ENCODE peak calls at places on chromosome 2, in eight cellular contexts. B is tibial nerve, D is small intestine, M is right cardiac atrium, G is transverse colon, F is cardiac muscle cell, A is spleen, Z is uterus. P is an unnamed sample.

GRCh38 chr2:25323042-25323514 is 18.6 kb downstream of the DNMT3A start:
- DNase-seq in B (no peak), D (peak), M (peak), G (no peak), F (peak), A (no peak), Z (no peak), P (no peak)

GRCh38 chr2:219467736-219468075 is 31.0 kb upstream of the GMPPA start:
- DNase-seq in B (no peak), D (peak), M (no peak), G (no peak), F (no peak), A (no peak), Z (no peak), P (no peak)

GRCh38 chr2:110755494-110756078 is 23.2 kb downstream of the ACOXL start:
- DNase-seq in B (no peak), D (no peak), M (no peak), G (no peak), F (peak), A (no peak), Z (no peak), P (no peak)

GRCh38 chr2:226909836-226910235 is 74.0 kb downstream of the RHBDD1 start:
- DNase-seq in B (no peak), D (no peak), M (no peak), G (no peak), F (no peak), A (no peak), Z (no peak), P (no peak)

GRCh38 chr2:177518754-177519153 is 126.2 kb downstream of the AGPS start:
- DNase-seq in B (no peak), D (no peak), M (no peak), G (no peak), F (no peak), A (no peak), Z (no peak), P (no peak)

GRCh38 chr2:113822087-113822805 is 65.8 kb upstream of the SLC35F5 start:
- DNase-seq in B (no peak), D (no peak), M (no peak), G (no peak), F (no peak), A (no peak), Z (no peak), P (no peak)

GRCh38 chr2:182057002-182057401 is 71.3 kb downstream of the PPP1R1C start:
- DNase-seq in B (no peak), D (no peak), M (no peak), G (no peak), F (no peak), A (no peak), Z (no peak), P (no peak)

GRCh38 chr2:60966465-60967405 is 50.8 kb upstream of the PEX13 start:
- DNase-seq in B (no peak), D (no peak), M (no peak), G (no peak), F (no peak), A (no peak), Z (no peak), P (no peak)

GRCh38 chr2:187615364-187615763 is 61.1 kb upstream of the TFPI start:
- DNase-seq in B (no peak), D (no peak), M (no peak), G (no peak), F (no peak), A (no peak), Z (no peak), P (no peak)

GRCh38 chr2:123916512-123916911 is 108.6 kb upstream of the CNTNAP5 start:
- DNase-seq in B (no peak), D (no peak), M (no peak), G (no peak), F (peak), A (no peak), Z (no peak), P (no peak)

GRCh38 chr2:27051902-27052645 is 606 bp downstream of the AGBL5 start:
- DNase-seq in B (no peak), D (no peak), M (peak), G (peak), F (no peak), A (peak), Z (no peak), P (peak)

GRCh38 chr2:29920130-29920577 is 1.2 kb downstream of the ALK start:
- DNase-seq in B (no peak), D (no peak), M (peak), G (peak), F (peak), A (peak), Z (peak), P (peak)

GRCh38 chr2:218387369-218388194 is 5.5 kb downstream of the SLC11A1 start:
- DNase-seq in B (no peak), D (peak), M (peak), G (peak), F (peak), A (peak), Z (peak), P (peak)
- H3K4me3 ChIP-seq in B (peak), D (peak), M (peak), G (peak), F (peak), A (peak), Z (peak), P (peak)

GRCh38 chr2:151843669-151844017 is 15.4 kb upstream of the ARL5A start:
- DNase-seq in B (no peak), D (no peak), M (no peak), G (no peak), F (no peak), A (no peak), Z (no peak), P (no peak)
- H3K27ac ChIP-seq in B (no peak), D (no peak), M (peak), G (no peak), F (no peak), A (no peak), Z (no peak), P (no peak)

GRCh38 chr2:170369894-170370293 is 191.9 kb downstream of the MYO3B start:
- DNase-seq in B (no peak), D (peak), M (no peak), G (no peak), F (peak), A (no peak), Z (no peak), P (no peak)
- H3K4me3 ChIP-seq in B (no peak), D (no peak), M (no peak), G (no peak), F (no peak), A (no peak), Z (no peak), P (no peak)

DNA sequence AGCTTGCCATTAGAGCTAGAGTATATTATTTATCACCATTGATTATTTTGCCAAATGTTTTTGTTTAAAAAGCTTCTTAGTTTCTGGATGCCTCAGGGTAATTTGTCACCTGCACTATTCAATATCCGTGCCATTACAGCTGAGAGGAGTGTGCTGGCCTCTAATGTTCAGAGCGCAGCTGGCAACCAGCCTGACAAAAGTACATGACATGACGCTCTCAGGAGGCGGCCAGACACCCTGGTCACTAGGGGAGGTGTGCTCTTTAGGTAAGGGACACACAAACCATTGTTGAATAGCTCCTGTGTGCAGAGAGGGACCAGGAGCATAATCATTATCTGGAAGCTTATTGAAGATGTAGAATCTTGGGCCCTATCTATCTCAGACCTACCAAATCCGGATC is 20.3 kb downstream of the LIMS1 start:
- DNase-seq in B (no peak), D (no peak), M (peak), G (no peak), F (no peak), A (no peak), Z (no peak), P (no peak)
- H3K27ac ChIP-seq in B (no peak), D (no peak), M (peak), G (peak), F (no peak), A (no peak), Z (no peak), P (peak)

GRCh38 chr2:36734304-36734703 is 37.8 kb downstream of the VIT start:
- DNase-seq in B (no peak), D (no peak), M (no peak), G (no peak), F (peak), A (no peak), Z (no peak), P (no peak)

GRCh38 chr2:36731941-36732700 is 35.6 kb downstream of the VIT start:
- DNase-seq in B (no peak), D (no peak), M (no peak), G (no peak), F (peak), A (no peak), Z (no peak), P (no peak)

GRCh38 chr2:36729067-36729466 is 32.6 kb downstream of the VIT start:
- DNase-seq in B (no peak), D (no peak), M (no peak), G (no peak), F (no peak), A (no peak), Z (no peak), P (no peak)

GRCh38 chr2:36733215-36733614 is 36.7 kb downstream of the VIT start:
- DNase-seq in B (peak), D (no peak), M (no peak), G (no peak), F (peak), A (no peak), Z (no peak), P (no peak)

DNA sequence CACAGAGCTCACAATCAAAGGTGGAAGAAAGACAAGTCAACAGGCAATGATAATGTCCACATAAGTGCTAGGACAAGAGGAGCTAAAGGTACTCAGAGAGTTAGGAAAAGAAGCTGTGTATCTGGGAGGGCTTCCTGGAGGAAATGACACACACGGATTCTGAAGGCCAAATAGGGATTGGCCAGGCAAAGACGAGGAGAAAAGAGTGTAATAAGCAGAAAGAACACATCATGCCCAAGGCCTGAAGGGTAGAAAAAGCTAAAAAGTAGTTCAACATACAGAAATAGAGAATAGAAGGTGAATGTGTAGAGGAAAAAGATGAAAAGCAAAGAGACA is 36.2 kb downstream of the VIT start:
- DNase-seq in B (no peak), D (no peak), M (no peak), G (no peak), F (no peak), A (no peak), Z (no peak), P (no peak)
- H3K4me3 ChIP-seq in B (no peak), D (no peak), M (no peak), G (no peak), F (no peak), A (no peak), Z (no peak), P (no peak)

DNA sequence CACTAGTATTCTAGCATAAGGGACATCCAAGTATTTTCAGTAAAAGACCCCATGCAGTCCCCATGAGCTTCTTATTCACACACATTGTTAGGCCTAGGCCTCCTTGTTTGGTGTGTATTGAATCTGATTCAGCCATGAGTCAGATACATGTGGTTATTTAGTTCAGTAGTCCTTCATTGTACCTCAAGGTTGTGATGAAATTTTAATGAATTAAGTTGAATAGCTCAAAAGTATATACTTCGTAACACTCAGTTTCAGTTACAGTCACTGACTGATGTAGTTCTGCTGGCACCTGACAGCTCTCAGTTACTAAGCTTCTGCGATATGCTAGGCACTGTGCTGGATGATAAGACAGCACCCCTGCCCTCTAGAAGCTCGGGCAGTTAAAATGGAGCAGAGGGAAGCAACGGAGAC is 86.4 kb downstream of the XRCC5 start:
- DNase-seq in B (no peak), D (no peak), M (no peak), G (no peak), F (peak), A (no peak), Z (no peak), P (no peak)
- H3K27ac ChIP-seq in B (no peak), D (no peak), M (no peak), G (no peak), F (no peak), A (no peak), Z (no peak), P (no peak)

GRCh38 chr2:55618025-55618648 is 715 bp upstream of the PPP4R3B start:
- DNase-seq in B (no peak), D (no peak), M (no peak), G (no peak), F (peak), A (no peak), Z (no peak), P (no peak)

GRCh38 chr2:55620123-55620779 is 2.8 kb upstream of the PPP4R3B start:
- DNase-seq in B (no peak), D (peak), M (no peak), G (no peak), F (peak), A (peak), Z (no peak), P (no peak)

GRCh38 chr2:55618649-55619055 is 1.2 kb upstream of the PPP4R3B start:
- DNase-seq in B (no peak), D (peak), M (peak), G (peak), F (peak), A (peak), Z (peak), P (peak)

GRCh38 chr2:55617160-55618024 is at the start of gene PPP4R3B:
- DNase-seq in B (peak), D (peak), M (peak), G (peak), F (peak), A (peak), Z (peak), P (peak)

DNA sequence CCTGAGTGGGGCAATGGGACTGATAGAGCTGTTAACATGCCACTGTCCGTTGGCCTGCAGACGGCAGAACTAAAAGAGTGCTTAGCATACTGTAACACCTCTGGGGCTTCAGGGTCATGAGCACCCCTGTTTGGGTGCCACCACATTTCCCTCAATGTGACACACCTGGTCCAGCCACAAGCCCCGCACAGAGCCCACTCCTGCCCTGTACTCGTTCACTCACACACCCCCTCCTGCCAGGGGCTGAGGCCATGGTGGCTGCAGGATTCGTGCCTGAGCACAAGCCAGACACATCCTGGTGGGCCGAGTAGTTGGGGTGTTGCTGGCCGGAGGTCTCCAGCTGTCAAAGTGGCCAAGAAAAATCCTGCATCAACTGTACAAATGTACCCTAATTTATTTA is 4.4 kb upstream of the PPP4R3B start:
- DNase-seq in B (no peak), D (no peak), M (no peak), G (no peak), F (no peak), A (no peak), Z (no peak), P (no peak)
- H3K4me3 ChIP-seq in B (no peak), D (no peak), M (no peak), G (no peak), F (no peak), A (no peak), Z (no peak), P (no peak)

GRCh38 chr2:217361491-217361890 is 501.6 kb upstream of the TNP1 start:
- DNase-seq in B (no peak), D (no peak), M (no peak), G (no peak), F (no peak), A (no peak), Z (peak), P (no peak)
- H3K27ac ChIP-seq in B (peak), D (peak), M (peak), G (peak), F (no peak), A (peak), Z (peak), P (peak)

DNA sequence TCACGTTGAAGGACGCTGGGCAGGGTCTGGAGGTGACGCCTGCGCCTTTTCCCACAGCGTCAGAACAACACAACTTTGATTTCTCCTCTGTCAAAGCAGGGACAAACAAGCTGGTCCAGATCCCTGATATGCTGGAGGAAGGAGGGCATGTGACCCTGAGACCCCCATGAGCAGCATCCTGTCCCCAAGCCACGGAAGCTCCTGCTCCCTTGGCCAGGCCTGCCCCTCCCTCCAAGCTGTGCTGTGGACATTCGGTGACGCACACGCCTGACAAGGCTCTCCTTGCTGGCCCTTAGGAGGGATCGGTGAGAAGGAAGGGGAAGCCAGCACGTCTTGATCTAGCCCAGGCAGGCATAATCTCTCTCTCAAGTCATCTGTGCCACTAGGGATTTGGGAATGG is 11.3 kb downstream of the MLPH start:
- DNase-seq in B (no peak), D (no peak), M (no peak), G (no peak), F (no peak), A (no peak), Z (no peak), P (no peak)
- H3K4me3 ChIP-seq in B (no peak), D (no peak), M (no peak), G (no peak), F (no peak), A (no peak), Z (no peak), P (no peak)